ENCODE peak calls at places on chromosome 4, in four cellular contexts. X, U, K and O are unnamed samples.

GRCh38 chr4:186265683-186266648 is at the start of gene F11:
- DNase-seq in U (peak; percentile 66), X (no peak), K (no peak), O (no peak)

GRCh38 chr4:68954126-68954525 is 2.5 kb upstream of the UGT2A3 start:
- DNase-seq in K (no peak), X (no peak), U (no peak), O (no peak)

GRCh38 chr4:30903493-30903892 is 183.3 kb downstream of the PCDH7 start:
- DNase-seq in K (peak; percentile 58), X (no peak), U (no peak), O (no peak)

GRCh38 chr4:161256172-161256571 is 907.6 kb downstream of the FSTL5 start:
- DNase-seq in X (no peak), K (peak; percentile 1), U (no peak), O (no peak)

GRCh38 chr4:25441519-25442117 is 64.6 kb downstream of the ANAPC4 start:
- DNase-seq in K (peak; percentile 50), X (no peak), U (peak; percentile 71), O (no peak)

GRCh38 chr4:115711575-115711974 is 598.2 kb upstream of the NDST4 start:
- DNase-seq in U (no peak), K (no peak), X (no peak), O (no peak)

GRCh38 chr4:1530356-1530755 is 124.1 kb upstream of the NKX1-1 start:
- DNase-seq in K (no peak), U (no peak), X (peak; percentile 21), O (no peak)

GRCh38 chr4:163558539-163559044 is 64.1 kb downstream of the TMA16 start:
- DNase-seq in X (peak; percentile 50), K (no peak), U (no peak), O (no peak)

GRCh38 chr4:63325140-63325539 is 1084.1 kb downstream of the TECRL start:
- DNase-seq in U (no peak), X (no peak), K (no peak), O (no peak)

GRCh38 chr4:119020158-119020557 is 115.5 kb upstream of the MYOZ2 start:
- DNase-seq in U (no peak), X (no peak), K (peak; percentile 67), O (no peak)

GRCh38 chr4:109614015-109614414 is 54.0 kb downstream of the MCUB start:
- DNase-seq in X (no peak), K (no peak), U (no peak), O (no peak)

GRCh38 chr4:109607976-109608375 is 47.9 kb downstream of the MCUB start:
- DNase-seq in U (no peak), X (no peak), K (no peak), O (no peak)

GRCh38 chr4:109614466-109614865 is 54.4 kb downstream of the MCUB start:
- DNase-seq in U (no peak), K (no peak), X (no peak), O (no peak)

GRCh38 chr4:109609431-109609830 is 49.4 kb downstream of the MCUB start:
- DNase-seq in X (no peak), U (no peak), K (no peak), O (no peak)

DNA sequence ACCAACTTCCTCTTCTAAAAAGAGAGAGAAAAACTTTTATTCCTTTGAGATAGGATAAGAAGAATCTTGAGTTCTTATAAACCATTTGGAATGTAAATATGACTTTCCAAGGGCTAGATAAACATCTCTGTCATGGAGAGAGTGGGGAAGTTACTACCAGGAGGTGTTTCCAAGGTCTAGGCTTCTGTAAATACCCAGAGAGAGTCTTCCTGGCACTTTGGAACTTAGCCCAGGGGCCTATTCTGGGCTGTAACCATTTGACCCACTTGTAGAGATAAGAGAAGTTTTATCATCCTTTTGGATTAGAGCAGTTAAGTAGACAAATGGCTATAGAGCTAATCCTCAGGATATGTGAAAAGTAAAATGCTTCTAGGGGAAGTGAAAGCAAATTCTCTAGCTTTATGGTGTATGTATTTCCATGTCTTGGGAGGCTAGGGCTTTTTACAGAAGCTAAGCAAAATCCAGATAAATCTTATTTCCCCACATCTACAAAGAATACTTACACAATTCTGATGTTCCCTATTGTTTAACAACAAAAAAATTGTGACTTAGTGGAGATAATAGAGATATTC is 51.1 kb downstream of the MCUB start:
- DNase-seq in K (peak; percentile 33), X (no peak), U (no peak), O (no peak)
- H3K9me3 ChIP-seq in K (no peaks in the 10 kb centered on the region), X (peaks cover 6% of the 10 kb centered on the region), U (no peaks in the 10 kb centered on the region), O (no peaks in the 10 kb centered on the region)

DNA sequence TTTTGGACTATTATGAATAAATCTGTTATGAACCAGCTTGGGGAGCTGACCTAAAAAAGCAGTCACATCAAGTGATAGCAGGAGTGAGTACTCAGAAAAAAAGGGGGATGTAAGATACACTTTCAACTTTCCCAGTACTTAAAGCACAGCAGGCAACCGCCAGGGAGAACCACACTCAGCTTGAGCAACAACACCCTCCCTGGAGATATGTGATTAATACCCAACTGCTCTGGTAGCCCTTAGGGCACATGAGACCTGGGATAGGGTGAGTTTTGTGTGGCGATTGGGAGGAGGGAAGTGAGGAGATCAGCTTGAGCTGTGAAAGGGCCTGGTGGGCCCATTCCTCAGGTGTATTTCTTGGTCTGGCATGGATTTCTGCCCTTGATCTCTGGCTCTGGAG is 220.3 kb upstream of the SFRP2 start:
- DNase-seq in X (no peak), K (no peak), U (no peak), O (no peak)
- H3K4me1 ChIP-seq in X (no peaks in the 10 kb centered on the region), K (peaks cover 8% of the 10 kb centered on the region), U (no peaks in the 10 kb centered on the region), O (peaks cover 4% of the 10 kb centered on the region)

GRCh38 chr4:125833-126232 is 1.5 kb downstream of the ZNF718 start:
- DNase-seq in U (no peak), K (no peak), X (no peak), O (peak; percentile 37)
- H3K9me3 ChIP-seq in U (no peaks in the 10 kb centered on the region), K (no peaks in the 10 kb centered on the region), X (peaks cover 6% of the 10 kb centered on the region), O (no peaks in the 10 kb centered on the region)

GRCh38 chr4:48137766-48138349 is 3.8 kb upstream of the TXK start:
- DNase-seq in U (no peak), X (no peak), K (no peak), O (no peak)
- H3K4me1 ChIP-seq in U (no peaks in the 10 kb centered on the region), X (no peaks in the 10 kb centered on the region), K (no peaks in the 10 kb centered on the region), O (no peaks in the 10 kb centered on the region)

DNA sequence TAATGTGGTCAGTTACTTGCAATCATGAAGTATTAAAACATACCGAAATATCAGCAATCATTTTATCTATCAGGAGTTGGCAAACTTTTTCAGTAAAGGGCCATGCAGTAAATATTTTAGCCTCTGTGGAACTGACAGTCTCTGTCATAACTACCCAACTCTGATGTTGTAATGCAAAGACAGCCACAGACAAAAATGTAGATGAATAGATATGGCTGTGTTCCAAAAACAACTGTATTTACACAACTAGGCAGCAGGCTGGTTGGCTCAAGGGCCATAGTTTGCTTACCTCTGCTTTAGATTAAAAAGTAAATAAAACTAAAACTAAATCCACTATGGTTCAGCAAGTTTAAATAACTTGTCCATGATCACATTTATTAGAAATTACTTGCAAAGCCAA is 200.1 kb downstream of the HS3ST1 start:
- DNase-seq in X (no peak), U (no peak), K (no peak), O (no peak)
- H3K9me3 ChIP-seq in X (no peaks in the 10 kb centered on the region), U (no peaks in the 10 kb centered on the region), K (no peaks in the 10 kb centered on the region), O (no peaks in the 10 kb centered on the region)

GRCh38 chr4:37594095-37594494 is 92.1 kb downstream of the RELL1 start:
- DNase-seq in U (no peak), X (no peak), K (no peak), O (no peak)

GRCh38 chr4:37597019-37597418 is 89.2 kb downstream of the RELL1 start:
- DNase-seq in U (no peak), K (peak; percentile 26), X (no peak), O (no peak)

GRCh38 chr4:37599092-37599800 is 86.9 kb downstream of the RELL1 start:
- DNase-seq in X (no peak), K (no peak), U (no peak), O (no peak)

GRCh38 chr4:37591349-37591748 is 94.8 kb downstream of the RELL1 start:
- DNase-seq in X (no peak), K (no peak), U (no peak), O (no peak)

DNA sequence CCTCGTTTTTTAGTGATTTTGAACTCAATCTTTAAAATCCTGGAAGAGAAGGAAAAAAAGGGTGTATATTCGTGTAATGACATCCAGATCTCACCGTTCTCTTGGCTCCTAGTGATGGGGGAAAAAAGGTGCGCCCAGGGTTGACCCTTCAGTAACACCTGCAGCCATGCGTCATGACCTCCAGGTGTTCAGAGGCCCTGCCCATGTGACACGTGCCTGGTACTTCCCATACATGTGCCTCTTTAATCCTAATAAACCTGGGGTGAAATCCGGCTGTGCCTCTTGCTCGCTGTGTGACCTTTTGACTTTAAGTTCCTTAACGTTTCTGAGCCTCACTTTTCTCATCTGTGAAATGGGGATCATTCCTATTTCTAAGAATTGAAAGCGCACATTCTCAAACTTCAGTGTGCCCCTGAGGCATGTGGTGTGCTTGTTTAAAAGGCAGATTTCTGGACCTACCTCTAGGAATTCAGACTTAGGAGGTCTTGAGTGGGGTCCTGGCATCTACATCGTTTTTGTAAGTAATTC is 90.2 kb downstream of the RELL1 start:
- DNase-seq in U (no peak), K (no peak), X (no peak), O (no peak)
- H3K4me1 ChIP-seq in U (peaks cover 4% of the 10 kb centered on the region), K (no peaks in the 10 kb centered on the region), X (peaks cover 16% of the 10 kb centered on the region), O (no peaks in the 10 kb centered on the region)

GRCh38 chr4:107922486-107923473 is 8.6 kb upstream of the CYP2U1 start:
- DNase-seq in X (no peak), U (no peak), K (no peak), O (no peak)
- H3K9me3 ChIP-seq in X (peaks cover 12% of the 10 kb centered on the region), U (no peaks in the 10 kb centered on the region), K (no peaks in the 10 kb centered on the region), O (peaks cover 7% of the 10 kb centered on the region)

GRCh38 chr4:143184217-143184502 is 557 bp upstream of the USP38 start:
- DNase-seq in K (no peak), X (no peak), U (no peak), O (no peak)

GRCh38 chr4:143184503-143185252 is at the start of gene USP38:
- DNase-seq in U (peak; percentile 95), X (peak; percentile 94), K (peak; percentile 94), O (peak; percentile 97)

GRCh38 chr4:143185253-143186107 is 763 bp downstream of the USP38 start:
- DNase-seq in X (peak; percentile 42), U (peak; percentile 56), K (peak; percentile 15), O (no peak)

GRCh38 chr4:143186634-143187033 is 1.9 kb downstream of the USP38 start:
- DNase-seq in K (peak; percentile 23), U (no peak), X (no peak), O (no peak)

DNA sequence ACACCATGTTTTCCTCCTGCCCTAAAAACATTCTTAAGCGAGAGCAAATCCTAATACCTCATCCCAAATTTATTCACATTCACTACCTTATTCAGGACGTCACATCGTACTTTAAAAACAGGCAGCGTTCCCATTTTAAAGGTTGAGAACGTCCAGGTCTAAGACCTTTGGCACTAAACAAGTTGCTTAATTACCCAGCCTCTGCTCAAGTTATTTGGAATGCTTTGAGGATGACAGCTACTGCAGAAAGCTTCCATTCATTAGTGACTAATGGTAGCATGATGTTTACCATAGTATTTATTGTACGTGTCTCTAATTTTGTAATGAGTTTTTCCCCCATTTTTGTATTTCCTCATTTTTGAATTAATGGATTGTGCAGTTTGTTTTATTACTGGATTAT is 1.5 kb downstream of the USP38 start:
- DNase-seq in K (peak; percentile 55), U (no peak), X (no peak), O (no peak)
- H3K4me1 ChIP-seq in K (peaks cover 3% of the 10 kb centered on the region), U (no peaks in the 10 kb centered on the region), X (peaks cover 24% of the 10 kb centered on the region), O (peaks cover 61% of the 10 kb centered on the region)